ENCODE peak calls at places on chromosomes 2 and 18, in seven cellular contexts. V is heart right ventricle; Q is ovary; M is prostate gland; I is adipocyte; Y is CD8-positive, alpha-beta memory T cell; G is Peyer's patch. P is an unnamed sample.
A peak's percentile ranks its signal among the peaks of the same experiment; 100 is the strongest.

GRCh38 chr2:41937464-41937861 is 110.4 kb upstream of the PKDCC start:
- DNase-seq in V (no peak), Q (no peak), M (no peak), I (no peak), Y (no peak), G (no peak), P (no peak)

GRCh38 chr2:34241905-34242740 is 643.0 kb upstream of the FAM98A start:
- DNase-seq in V (no peak), Q (no peak), M (no peak), I (no peak), Y (no peak), G (no peak), P (no peak)

GRCh38 chr18:72720116-72720515 is 147.7 kb downstream of the NETO1 start:
- DNase-seq in V (no peak), Q (no peak), M (no peak), I (no peak), Y (no peak), G (no peak), P (no peak)

GRCh38 chr18:71994273-71994672 is 549.9 kb downstream of the CBLN2 start:
- DNase-seq in V (no peak), Q (no peak), M (no peak), I (no peak), Y (no peak), G (no peak), P (no peak)

GRCh38 chr2:76204048-76204447 is 493.3 kb upstream of the GCFC2 start:
- DNase-seq in V (no peak), Q (no peak), M (no peak), I (no peak), Y (no peak), G (no peak), P (no peak)

GRCh38 chr18:49441338-49441938 is 19.0 kb downstream of the DYM start:
- DNase-seq in V (no peak), Q (no peak), M (no peak), I (no peak), Y (no peak), G (no peak), P (no peak)

GRCh38 chr2:235419996-235420395 is 73.8 kb upstream of the AGAP1 start:
- DNase-seq in V (no peak), Q (no peak), M (no peak), I (no peak), Y (no peak), G (no peak), P (no peak)

GRCh38 chr18:44896817-44897216 is 216.1 kb downstream of the SETBP1 start:
- DNase-seq in V (no peak), Q (no peak), M (no peak), I (no peak), Y (no peak), G (no peak), P (no peak)

DNA sequence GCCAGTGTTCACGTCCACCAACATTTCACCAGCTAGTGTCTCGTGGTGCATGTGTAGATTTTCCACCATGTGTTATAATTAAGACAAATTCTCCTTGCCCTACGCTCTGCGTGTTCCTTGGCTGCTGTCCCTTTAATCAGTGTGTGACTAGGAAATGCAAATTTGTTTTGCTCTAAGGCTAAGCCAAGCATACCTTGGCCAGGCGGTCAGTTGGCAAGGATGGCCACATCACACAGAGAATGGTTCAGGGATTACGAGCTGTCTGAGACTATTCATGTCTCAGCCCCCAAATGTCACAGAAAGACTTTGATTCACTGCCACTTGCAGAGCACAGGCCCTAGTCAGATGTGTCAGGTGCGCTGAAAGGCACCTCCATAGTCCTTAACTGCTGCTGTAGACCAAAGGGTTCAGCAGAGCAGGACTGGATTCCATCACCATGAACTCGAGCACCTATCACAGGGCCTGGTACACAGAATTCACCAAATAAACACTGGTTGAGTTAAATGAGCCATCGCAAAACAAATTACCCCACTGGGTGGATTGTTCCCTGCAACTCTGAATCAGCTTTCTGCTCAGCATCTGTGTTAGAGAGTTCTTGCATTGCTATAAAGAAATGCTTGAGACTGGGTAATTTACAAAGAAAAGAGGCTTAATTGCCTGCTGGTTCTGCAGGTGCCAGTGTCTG is 128.4 kb downstream of the CABLES1 start:
- DNase-seq in V (no peak), Q (no peak), M (no peak), I (no peak), Y (no peak), G (no peak), P (no peak)
- H3K4me1 ChIP-seq in V (peaks cover 33% of the 10 kb centered on the region), Q (peaks cover 15% of the 10 kb centered on the region), M (peaks cover 8% of the 10 kb centered on the region), I (peaks cover 33% of the 10 kb centered on the region), Y (peaks cover 26% of the 10 kb centered on the region), G (peaks cover 7% of the 10 kb centered on the region), P (peaks cover 12% of the 10 kb centered on the region)

GRCh38 chr2:182586426-182586825 is 129.6 kb upstream of the DNAJC10 start:
- DNase-seq in V (no peak), Q (no peak), M (no peak), I (no peak), Y (no peak), G (no peak), P (no peak)
- H3K4me1 ChIP-seq in V (no peaks in the 10 kb centered on the region), Q (no peaks in the 10 kb centered on the region), M (no peaks in the 10 kb centered on the region), I (peaks cover 21% of the 10 kb centered on the region), Y (no peaks in the 10 kb centered on the region), G (no peaks in the 10 kb centered on the region), P (no peaks in the 10 kb centered on the region)

DNA sequence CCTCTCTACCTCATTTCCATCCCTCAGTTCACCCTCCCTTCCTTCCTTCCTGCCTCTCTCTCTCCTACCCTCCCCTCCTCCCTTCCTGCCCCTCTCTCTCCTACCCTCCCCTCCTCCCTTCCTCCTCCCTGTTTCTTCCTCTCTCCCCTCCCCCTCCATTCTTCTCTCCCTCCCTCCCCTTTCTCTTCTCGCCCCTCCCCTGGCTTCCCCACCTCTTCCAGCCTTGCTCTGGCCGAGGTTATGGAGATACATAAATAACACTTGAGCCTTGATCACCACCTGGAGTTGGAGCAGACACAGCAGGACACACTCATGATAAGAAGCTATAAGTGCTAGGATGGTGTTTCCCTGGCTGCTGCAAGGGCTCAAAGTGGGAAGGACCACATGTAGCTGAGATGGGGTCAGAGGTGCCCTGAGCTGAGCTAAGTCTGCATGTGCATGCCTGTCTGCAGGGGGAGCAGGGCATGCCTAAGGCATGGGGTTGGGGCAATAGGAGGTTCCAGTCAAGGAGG is 326.1 kb upstream of the HS6ST1 start:
- DNase-seq in V (no peak), Q (no peak), M (no peak), I (no peak), Y (no peak), G (peak; percentile 26), P (no peak)
- H3K4me1 ChIP-seq in V (no peaks in the 10 kb centered on the region), Q (no peaks in the 10 kb centered on the region), M (no peaks in the 10 kb centered on the region), I (peaks cover 4% of the 10 kb centered on the region), Y (no peaks in the 10 kb centered on the region), G (no peaks in the 10 kb centered on the region), P (no peaks in the 10 kb centered on the region)

DNA sequence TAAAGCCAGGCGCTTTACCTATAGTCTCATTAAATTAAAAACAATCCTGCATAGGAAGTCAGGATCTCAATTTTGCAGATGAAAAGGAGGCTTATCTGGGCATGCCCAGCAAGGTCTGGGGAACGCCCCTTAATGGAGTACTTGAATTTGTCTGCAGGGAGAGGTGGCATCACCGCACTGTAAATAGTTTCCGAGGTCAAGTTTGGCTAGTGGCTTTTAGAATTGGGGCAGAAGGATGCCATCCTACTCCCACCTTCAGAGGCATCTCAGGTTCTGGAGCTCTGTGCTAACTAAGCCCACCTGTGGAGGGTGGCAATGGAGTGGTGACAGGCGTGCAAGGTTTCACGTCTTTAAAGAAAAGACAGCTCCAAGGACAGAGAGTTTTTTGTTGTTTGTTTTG is 149.3 kb downstream of the TGIF1 start:
- DNase-seq in V (no peak), Q (no peak), M (no peak), I (no peak), Y (no peak), G (no peak), P (no peak)
- H3K4me1 ChIP-seq in V (peaks cover 59% of the 10 kb centered on the region), Q (peaks cover 9% of the 10 kb centered on the region), M (peaks cover 22% of the 10 kb centered on the region), I (peaks cover 48% of the 10 kb centered on the region), Y (peaks cover 49% of the 10 kb centered on the region), G (peaks cover 20% of the 10 kb centered on the region), P (peaks cover 40% of the 10 kb centered on the region)

DNA sequence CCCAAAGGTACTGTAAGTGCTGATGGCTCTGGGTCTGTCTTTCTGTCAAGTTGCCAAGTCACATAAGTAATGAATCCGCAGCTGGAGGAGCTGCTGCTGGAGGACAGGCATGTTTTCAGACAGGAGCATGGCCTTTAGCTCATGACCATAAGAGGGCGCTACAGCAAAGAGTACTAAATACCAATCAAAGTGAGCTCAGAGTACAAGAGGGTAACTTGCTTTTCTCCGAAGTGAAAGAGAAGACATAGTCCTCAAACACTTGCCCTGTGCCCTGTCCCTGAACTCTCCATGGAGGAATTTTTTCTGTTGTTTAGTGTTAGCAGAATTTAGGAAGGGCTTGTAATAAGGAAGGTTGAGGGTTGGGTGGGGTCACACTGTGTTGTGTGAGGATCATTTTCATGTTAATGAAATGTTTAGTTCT is 58.0 kb upstream of the EML6 start:
- DNase-seq in V (no peak), Q (no peak), M (no peak), I (peak; percentile 45), Y (no peak), G (peak; percentile 74), P (no peak)
- H3K4me1 ChIP-seq in V (peaks cover 52% of the 10 kb centered on the region), Q (peaks cover 21% of the 10 kb centered on the region), M (peaks cover 32% of the 10 kb centered on the region), I (peaks cover 47% of the 10 kb centered on the region), Y (no peaks in the 10 kb centered on the region), G (no peaks in the 10 kb centered on the region), P (no peaks in the 10 kb centered on the region)

GRCh38 chr2:32427672-32428622 is 71.1 kb downstream of the BIRC6 start:
- DNase-seq in V (no peak), Q (no peak), M (no peak), I (no peak), Y (no peak), G (no peak), P (no peak)

GRCh38 chr2:32423536-32423935 is 66.7 kb downstream of the BIRC6 start:
- DNase-seq in V (no peak), Q (no peak), M (no peak), I (no peak), Y (no peak), G (no peak), P (no peak)

GRCh38 chr2:32422133-32422532 is 65.3 kb downstream of the BIRC6 start:
- DNase-seq in V (no peak), Q (no peak), M (no peak), I (peak; percentile 26), Y (no peak), G (no peak), P (no peak)

GRCh38 chr2:32424739-32425138 is 67.9 kb downstream of the BIRC6 start:
- DNase-seq in V (no peak), Q (no peak), M (no peak), I (no peak), Y (no peak), G (no peak), P (no peak)

GRCh38 chr2:32425719-32426141 is 68.9 kb downstream of the BIRC6 start:
- DNase-seq in V (no peak), Q (no peak), M (no peak), I (peak; percentile 71), Y (no peak), G (no peak), P (no peak)
- H3K4me1 ChIP-seq in V (peaks cover 37% of the 10 kb centered on the region), Q (peaks cover 5% of the 10 kb centered on the region), M (no peaks in the 10 kb centered on the region), I (peaks cover 61% of the 10 kb centered on the region), Y (peaks cover 18% of the 10 kb centered on the region), G (no peaks in the 10 kb centered on the region), P (peaks cover 4% of the 10 kb centered on the region)